ENCODE peak calls at places on chromosomes 6 and 20, in six cellular contexts. One of them, this sample, is unnamed.

GRCh38 chr6:136171207-136171606 is 78.9 kb downstream of the MTFR2 start:
- DNase-seq in NCI-H524 treated with DMSO at 0.1 percent for 48 hours: no peak
- DNase-seq in NCI-H1436: no peak
- DNase-seq in Panc1: no peak
- DNase-seq in sciatic nerve: no peak
- DNase-seq in activated naive CD4-positive, alpha-beta T cell treated with anti-CD3 and anti-CD28 coated beads, Interleukin-2, amount 50 U/mL, for 72 hours: no peak
- DNase-seq in this sample: no peak

GRCh38 chr6:1703091-1703855 is 93.6 kb downstream of the FOXC1 start:
- DNase-seq in NCI-H524 treated with DMSO at 0.1 percent for 48 hours: no peak
- DNase-seq in NCI-H1436: no peak
- DNase-seq in Panc1: no peak
- DNase-seq in sciatic nerve: no peak
- DNase-seq in activated naive CD4-positive, alpha-beta T cell treated with anti-CD3 and anti-CD28 coated beads, Interleukin-2, amount 50 U/mL, for 72 hours: no peak
- DNase-seq in this sample: no peak

GRCh38 chr6:28657367-28657755 is 131.7 kb downstream of the GPX5 start:
- DNase-seq in NCI-H524 treated with DMSO at 0.1 percent for 48 hours: no peak
- DNase-seq in NCI-H1436: no peak
- DNase-seq in Panc1: no peak
- DNase-seq in sciatic nerve: no peak
- DNase-seq in activated naive CD4-positive, alpha-beta T cell treated with anti-CD3 and anti-CD28 coated beads, Interleukin-2, amount 50 U/mL, for 72 hours: no peak
- DNase-seq in this sample: no peak

GRCh38 chr6:41654433-41655020 is 16.3 kb downstream of the MDFI start:
- DNase-seq in NCI-H524 treated with DMSO at 0.1 percent for 48 hours: no peak
- DNase-seq in NCI-H1436: no peak
- DNase-seq in Panc1: no peak
- DNase-seq in sciatic nerve: no peak
- DNase-seq in activated naive CD4-positive, alpha-beta T cell treated with anti-CD3 and anti-CD28 coated beads, Interleukin-2, amount 50 U/mL, for 72 hours: no peak
- DNase-seq in this sample: no peak

GRCh38 chr6:133965817-133966360 is 12.9 kb downstream of the TBPL1 start:
- DNase-seq in NCI-H524 treated with DMSO at 0.1 percent for 48 hours: no peak
- DNase-seq in NCI-H1436: no peak
- DNase-seq in Panc1: no peak
- DNase-seq in sciatic nerve: no peak
- DNase-seq in activated naive CD4-positive, alpha-beta T cell treated with anti-CD3 and anti-CD28 coated beads, Interleukin-2, amount 50 U/mL, for 72 hours: no peak
- DNase-seq in this sample: no peak

GRCh38 chr20:58342104-58342945 is 32.8 kb downstream of the RAB22A start:
- DNase-seq in NCI-H524 treated with DMSO at 0.1 percent for 48 hours: no peak
- DNase-seq in NCI-H1436: no peak
- DNase-seq in Panc1: peak
- DNase-seq in sciatic nerve: no peak
- DNase-seq in activated naive CD4-positive, alpha-beta T cell treated with anti-CD3 and anti-CD28 coated beads, Interleukin-2, amount 50 U/mL, for 72 hours: no peak
- DNase-seq in this sample: no peak

GRCh38 chr6:40077315-40077714 is 143.1 kb upstream of the MOCS1 start:
- DNase-seq in NCI-H524 treated with DMSO at 0.1 percent for 48 hours: no peak
- DNase-seq in NCI-H1436: no peak
- DNase-seq in Panc1: no peak
- DNase-seq in sciatic nerve: no peak
- DNase-seq in activated naive CD4-positive, alpha-beta T cell treated with anti-CD3 and anti-CD28 coated beads, Interleukin-2, amount 50 U/mL, for 72 hours: no peak
- DNase-seq in this sample: no peak

GRCh38 chr6:53048431-53049195 is 16.6 kb upstream of the FBXO9 start:
- DNase-seq in NCI-H524 treated with DMSO at 0.1 percent for 48 hours: no peak
- DNase-seq in NCI-H1436: no peak
- DNase-seq in Panc1: no peak
- DNase-seq in sciatic nerve: no peak
- DNase-seq in activated naive CD4-positive, alpha-beta T cell treated with anti-CD3 and anti-CD28 coated beads, Interleukin-2, amount 50 U/mL, for 72 hours: no peak
- DNase-seq in this sample: no peak

GRCh38 chr20:48682529-48683385 is 145.0 kb downstream of the PREX1 start:
- DNase-seq in NCI-H524 treated with DMSO at 0.1 percent for 48 hours: peak
- DNase-seq in NCI-H1436: peak
- DNase-seq in Panc1: no peak
- DNase-seq in sciatic nerve: peak
- DNase-seq in activated naive CD4-positive, alpha-beta T cell treated with anti-CD3 and anti-CD28 coated beads, Interleukin-2, amount 50 U/mL, for 72 hours: no peak
- DNase-seq in this sample: peak

GRCh38 chr20:41371361-41371760 is 4.7 kb upstream of the EMILIN3 start:
- DNase-seq in NCI-H524 treated with DMSO at 0.1 percent for 48 hours: no peak
- DNase-seq in NCI-H1436: no peak
- DNase-seq in Panc1: no peak
- DNase-seq in sciatic nerve: no peak
- DNase-seq in activated naive CD4-positive, alpha-beta T cell treated with anti-CD3 and anti-CD28 coated beads, Interleukin-2, amount 50 U/mL, for 72 hours: no peak
- DNase-seq in this sample: no peak

GRCh38 chr6:144265061-144265357 is 20.1 kb upstream of the UTRN start:
- DNase-seq in NCI-H524 treated with DMSO at 0.1 percent for 48 hours: no peak
- DNase-seq in NCI-H1436: no peak
- DNase-seq in Panc1: no peak
- DNase-seq in sciatic nerve: no peak
- DNase-seq in activated naive CD4-positive, alpha-beta T cell treated with anti-CD3 and anti-CD28 coated beads, Interleukin-2, amount 50 U/mL, for 72 hours: no peak
- DNase-seq in this sample: no peak

GRCh38 chr20:37911838-37912273 is 8.9 kb downstream of the VSTM2L start:
- DNase-seq in NCI-H524 treated with DMSO at 0.1 percent for 48 hours: no peak
- DNase-seq in NCI-H1436: peak
- DNase-seq in Panc1: no peak
- DNase-seq in sciatic nerve: no peak
- DNase-seq in activated naive CD4-positive, alpha-beta T cell treated with anti-CD3 and anti-CD28 coated beads, Interleukin-2, amount 50 U/mL, for 72 hours: no peak
- DNase-seq in this sample: no peak

GRCh38 chr20:53044296-53044695 is 72.1 kb downstream of the TSHZ2 start:
- DNase-seq in NCI-H524 treated with DMSO at 0.1 percent for 48 hours: no peak
- DNase-seq in NCI-H1436: no peak
- DNase-seq in Panc1: no peak
- DNase-seq in sciatic nerve: no peak
- DNase-seq in activated naive CD4-positive, alpha-beta T cell treated with anti-CD3 and anti-CD28 coated beads, Interleukin-2, amount 50 U/mL, for 72 hours: no peak
- DNase-seq in this sample: no peak

GRCh38 chr20:1783245-1783644 is 112.0 kb upstream of the SIRPA start:
- DNase-seq in NCI-H524 treated with DMSO at 0.1 percent for 48 hours: no peak
- DNase-seq in NCI-H1436: no peak
- DNase-seq in Panc1: no peak
- DNase-seq in sciatic nerve: no peak
- DNase-seq in activated naive CD4-positive, alpha-beta T cell treated with anti-CD3 and anti-CD28 coated beads, Interleukin-2, amount 50 U/mL, for 72 hours: no peak
- DNase-seq in this sample: no peak

GRCh38 chr20:37903317-37904007 is 535 bp downstream of the VSTM2L start:
- DNase-seq in NCI-H524 treated with DMSO at 0.1 percent for 48 hours: no peak
- DNase-seq in NCI-H1436: no peak
- DNase-seq in Panc1: no peak
- DNase-seq in sciatic nerve: no peak
- DNase-seq in activated naive CD4-positive, alpha-beta T cell treated with anti-CD3 and anti-CD28 coated beads, Interleukin-2, amount 50 U/mL, for 72 hours: peak
- DNase-seq in this sample: no peak

This sample was measured in smooth muscle cell of the brain vasculature.